ENCODE peak calls at places on chromosome 2, in seven cellular contexts. One of them, this sample, is unnamed.

GRCh38 chr2:86788881-86789686 is 1.6 kb downstream of the CD8A start:
- DNase-seq in stimulated activated CD4-positive, alpha-beta T cell treated with anti-CD3 and anti-CD28 coated beads, Interleukin-4, amount 100 ng/mL, for 24 hours: no peak
- DNase-seq in midbrain: no peak
- DNase-seq in WTC11: peak
- DNase-seq in psoas muscle: no peak
- DNase-seq in AG04450: no peak
- DNase-seq in head of caudate nucleus: peak
- DNase-seq in this sample: peak

GRCh38 chr2:74836675-74837401 is 2.9 kb downstream of the HK2 start:
- DNase-seq in head of caudate nucleus: no peak
- DNase-seq in stimulated activated CD4-positive, alpha-beta T cell treated with anti-CD3 and anti-CD28 coated beads, Interleukin-4, amount 100 ng/mL, for 24 hours: no peak
- DNase-seq in AG04450: no peak
- DNase-seq in midbrain: no peak
- DNase-seq in psoas muscle: no peak
- DNase-seq in WTC11: peak
- DNase-seq in this sample: peak

GRCh38 chr2:46814160-46814559 is 101.4 kb downstream of the MCFD2 start:
- DNase-seq in WTC11: no peak
- DNase-seq in head of caudate nucleus: no peak
- DNase-seq in stimulated activated CD4-positive, alpha-beta T cell treated with anti-CD3 and anti-CD28 coated beads, Interleukin-4, amount 100 ng/mL, for 24 hours: no peak
- DNase-seq in AG04450: no peak
- DNase-seq in psoas muscle: peak
- DNase-seq in midbrain: no peak
- DNase-seq in this sample: no peak

GRCh38 chr2:3670376-3670775 is 12.4 kb downstream of the ALLC start:
- DNase-seq in psoas muscle: no peak
- DNase-seq in head of caudate nucleus: no peak
- DNase-seq in WTC11: no peak
- DNase-seq in AG04450: no peak
- DNase-seq in midbrain: no peak
- DNase-seq in stimulated activated CD4-positive, alpha-beta T cell treated with anti-CD3 and anti-CD28 coated beads, Interleukin-4, amount 100 ng/mL, for 24 hours: no peak
- DNase-seq in this sample: no peak

GRCh38 chr2:105691942-105692341 is 52.8 kb upstream of the NCK2 start:
- DNase-seq in WTC11: no peak
- DNase-seq in psoas muscle: no peak
- DNase-seq in stimulated activated CD4-positive, alpha-beta T cell treated with anti-CD3 and anti-CD28 coated beads, Interleukin-4, amount 100 ng/mL, for 24 hours: no peak
- DNase-seq in head of caudate nucleus: no peak
- DNase-seq in midbrain: no peak
- DNase-seq in AG04450: no peak
- DNase-seq in this sample: peak

GRCh38 chr2:58686757-58687156 is 445.6 kb upstream of the FANCL start:
- DNase-seq in head of caudate nucleus: no peak
- DNase-seq in midbrain: no peak
- DNase-seq in psoas muscle: no peak
- DNase-seq in AG04450: no peak
- DNase-seq in stimulated activated CD4-positive, alpha-beta T cell treated with anti-CD3 and anti-CD28 coated beads, Interleukin-4, amount 100 ng/mL, for 24 hours: no peak
- DNase-seq in WTC11: no peak
- DNase-seq in this sample: no peak

GRCh38 chr2:222903234-222904220 is 42.7 kb downstream of the ACSL3 start:
- DNase-seq in psoas muscle: no peak
- DNase-seq in head of caudate nucleus: peak
- DNase-seq in WTC11: no peak
- DNase-seq in AG04450: no peak
- DNase-seq in midbrain: peak
- DNase-seq in stimulated activated CD4-positive, alpha-beta T cell treated with anti-CD3 and anti-CD28 coated beads, Interleukin-4, amount 100 ng/mL, for 24 hours: peak
- DNase-seq in this sample: peak

GRCh38 chr2:86037141-86037794 is 68.4 kb downstream of the POLR1A start:
- DNase-seq in WTC11: no peak
- DNase-seq in stimulated activated CD4-positive, alpha-beta T cell treated with anti-CD3 and anti-CD28 coated beads, Interleukin-4, amount 100 ng/mL, for 24 hours: peak
- DNase-seq in psoas muscle: peak
- DNase-seq in AG04450: peak
- DNase-seq in head of caudate nucleus: no peak
- DNase-seq in midbrain: no peak
- DNase-seq in this sample: no peak

This sample was measured in H7.